ENCODE peak calls at places on chromosomes 7 and 10, in four cellular contexts. K is MCF 10A, B is keratinocyte, R is mucosa of descending colon. V is an unnamed sample.

GRCh38 chr7:32093415-32094408 is 23.5 kb upstream of the PDE1C start:
- DNase-seq in B (no peak), K (peak; percentile 99), R (no peak), V (no peak)

GRCh38 chr7:428387-428786 is 91.3 kb downstream of the PDGFA start:
- DNase-seq in R (peak; percentile 20), B (no peak), K (no peak), V (no peak)

GRCh38 chr10:36148207-36148606 is 506.1 kb upstream of the FZD8 start:
- DNase-seq in B (no peak), R (no peak), K (peak; percentile 30), V (no peak)

GRCh38 chr7:140831724-140832123 is 93.0 kb downstream of the BRAF start:
- DNase-seq in B (no peak), R (no peak), K (no peak), V (no peak)

GRCh38 chr10:101405006-101405405 is 51.0 kb downstream of the BTRC start:
- DNase-seq in K (no peak), B (no peak), R (no peak), V (no peak)

GRCh38 chr7:142563470-142563869 is 185.8 kb upstream of the PRSS1 start:
- DNase-seq in R (no peak), B (no peak), K (no peak), V (no peak)

GRCh38 chr10:132469197-132469942 is 68.2 kb upstream of the INPP5A start:
- DNase-seq in R (peak; percentile 47), B (no peak), K (no peak), V (peak; percentile 3)

GRCh38 chr7:43721193-43721806 is 8.0 kb downstream of the COA1 start:
- DNase-seq in R (no peak), K (peak; percentile 70), B (no peak), V (no peak)

GRCh38 chr10:17006631-17007161 is 122.9 kb downstream of the CUBN start:
- DNase-seq in B (no peak), R (no peak), K (peak; percentile 56), V (no peak)

GRCh38 chr10:78853864-78854263 is 214.9 kb upstream of the ZMIZ1 start:
- DNase-seq in B (no peak), K (peak; percentile 26), R (no peak), V (no peak)

GRCh38 chr7:30585675-30586074 is 9.0 kb upstream of the GARS1 start:
- DNase-seq in K (peak; percentile 7), B (no peak), R (no peak), V (no peak)

GRCh38 chr10:125396651-125397050 is 236.3 kb upstream of the CTBP2 start:
- DNase-seq in K (peak; percentile 25), B (no peak), R (no peak), V (no peak)

GRCh38 chr10:110056822-110057221 is 49.0 kb downstream of the ADD3 start:
- DNase-seq in B (no peak), R (no peak), K (no peak), V (no peak)

GRCh38 chr10:13997650-13998049 is 333.1 kb downstream of the FRMD4A start:
- DNase-seq in K (no peak), R (no peak), B (no peak), V (no peak)

GRCh38 chr10:124732931-124733536 is 11.1 kb downstream of the FAM53B start:
- DNase-seq in B (no peak), K (no peak), R (peak; percentile 70), V (no peak)

GRCh38 chr10:90787376-90787775 is 70.5 kb downstream of the HTR7 start:
- DNase-seq in K (no peak), B (no peak), R (no peak), V (no peak)

GRCh38 chr10:60549686-60550085 is 160.0 kb upstream of the ANK3 start:
- DNase-seq in R (no peak), B (no peak), K (peak; percentile 63), V (no peak)
- TF ChIP-seq CTCF in R (no peak), B (no peak), K (peak; percentile 34), V (peak; percentile 28)

GRCh38 chr7:134532155-134533089 is 5.1 kb downstream of the AKR1B10 start:
- DNase-seq in R (peak; percentile 62), K (peak; percentile 93), B (no peak), V (no peak)

GRCh38 chr7:134533288-134533771 is 6.0 kb downstream of the AKR1B10 start:
- DNase-seq in R (no peak), K (peak; percentile 54), B (no peak), V (no peak)

GRCh38 chr7:134535919-134536299 is 8.5 kb downstream of the AKR1B10 start:
- DNase-seq in B (no peak), R (no peak), K (no peak), V (no peak)

GRCh38 chr7:134534633-134535032 is 7.3 kb downstream of the AKR1B10 start:
- DNase-seq in B (no peak), R (no peak), K (no peak), V (no peak)

DNA sequence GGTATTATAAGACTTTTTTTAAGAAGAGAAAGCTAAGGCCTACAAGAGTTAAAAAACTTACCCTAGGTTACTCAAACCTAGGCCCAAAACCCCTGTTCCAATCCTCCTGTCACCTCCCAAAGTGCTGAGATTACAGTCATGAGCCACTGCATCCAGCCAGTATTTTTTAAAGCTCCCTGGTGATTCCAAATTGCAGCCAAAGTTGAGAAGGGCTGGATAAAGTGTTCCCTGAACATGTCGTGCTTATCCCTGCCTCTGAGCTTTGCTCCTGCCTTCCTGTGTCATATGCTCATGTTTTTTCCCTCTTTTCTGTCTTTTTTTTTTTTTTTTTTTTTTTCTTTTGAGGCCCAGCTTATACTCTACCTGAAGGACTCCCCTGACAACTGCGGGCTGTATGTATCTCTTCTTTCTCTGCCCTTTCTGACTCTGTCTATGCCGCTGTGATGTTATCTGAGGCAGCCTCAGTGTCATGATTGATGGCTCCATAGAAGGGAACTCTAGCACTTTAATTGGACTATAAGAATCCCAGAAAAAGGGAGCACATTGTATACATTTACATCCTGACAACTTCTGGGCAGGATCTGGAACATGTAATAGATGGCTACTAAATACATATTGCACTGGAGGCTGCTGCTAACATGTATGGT is 8.0 kb downstream of the AKR1B10 start:
- DNase-seq in B (no peak), R (no peak), K (no peak), V (no peak)
- TF ChIP-seq CTCF in B (no peak), R (no peak), K (no peak), V (no peak)

GRCh38 chr10:1142596-1142995 is 86.4 kb downstream of the WDR37 start:
- DNase-seq in R (no peak), K (peak; percentile 17), B (no peak), V (no peak)
- TF ChIP-seq CTCF in R (no peak), K (no peak), B (peak; percentile 77), V (no peak)

GRCh38 chr7:28299556-28299955 is 112.8 kb upstream of the CREB5 start:
- DNase-seq in K (peak; percentile 24), R (no peak), B (no peak), V (no peak)

GRCh38 chr7:28300488-28300887 is 111.8 kb upstream of the CREB5 start:
- DNase-seq in B (no peak), K (no peak), R (no peak), V (no peak)

GRCh38 chr7:28296571-28297483 is 115.5 kb upstream of the CREB5 start:
- DNase-seq in B (no peak), K (peak; percentile 65), R (no peak), V (peak; percentile 64)

GRCh38 chr7:28297821-28298439 is 114.4 kb upstream of the CREB5 start:
- DNase-seq in K (no peak), R (no peak), B (no peak), V (no peak)

DNA sequence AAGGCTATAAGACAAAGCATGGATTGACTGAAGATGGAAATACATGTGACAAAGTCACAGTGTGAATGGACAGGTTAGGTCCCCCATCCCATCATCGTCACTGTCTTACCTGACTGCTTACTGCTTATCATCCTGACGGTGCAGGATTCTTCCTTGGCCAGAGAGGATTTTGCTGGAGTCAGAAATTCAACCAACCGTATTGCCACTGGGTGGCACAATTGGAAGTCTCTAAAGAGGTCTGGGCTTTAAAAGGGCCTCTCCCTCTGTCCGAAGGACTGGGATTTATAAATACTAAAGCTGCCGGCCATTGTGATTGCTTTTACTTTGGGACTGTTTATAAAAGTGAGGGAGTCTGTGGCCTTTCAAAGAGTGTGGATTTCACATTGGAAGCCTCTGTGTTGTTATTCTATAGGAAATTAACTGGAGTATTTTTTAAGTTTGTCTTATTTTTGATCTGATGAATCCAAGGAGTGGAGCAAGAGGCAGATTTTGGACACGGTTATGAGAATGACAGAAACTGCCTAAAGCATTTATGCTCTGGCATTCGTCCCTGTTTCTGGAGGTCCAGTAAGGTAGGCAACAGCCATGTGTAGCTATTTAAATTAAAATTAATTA is 113.3 kb upstream of the CREB5 start:
- DNase-seq in R (no peak), K (peak; percentile 78), B (no peak), V (peak; percentile 48)
- TF ChIP-seq CTCF in R (no peak), K (peak; percentile 48), B (peak; percentile 61), V (peak; percentile 53)

DNA sequence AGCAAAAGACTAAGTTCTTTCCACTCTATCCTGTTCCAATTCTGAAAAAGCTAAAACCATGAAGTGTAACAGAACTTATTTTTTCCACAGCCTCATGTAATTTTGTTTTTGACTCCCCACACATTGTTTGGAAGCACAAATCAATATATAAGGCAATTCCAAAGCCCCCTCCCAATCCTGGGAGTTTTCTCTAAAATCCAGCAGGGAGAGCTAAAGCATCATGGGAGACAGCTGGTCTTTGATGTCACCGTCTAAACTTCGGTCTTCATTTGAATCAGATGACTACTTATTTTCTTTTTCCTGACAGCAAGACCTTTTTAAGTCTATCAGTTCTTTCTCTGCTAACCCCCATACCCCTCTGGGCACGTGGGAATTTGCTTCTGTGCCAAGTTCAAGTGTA is 33.3 kb upstream of the PON1 start:
- DNase-seq in K (no peak), B (no peak), R (no peak), V (no peak)
- TF ChIP-seq CTCF in K (no peak), B (no peak), R (no peak), V (no peak)

V was measured in nephron progenitor cell.